ENCODE peak calls at places on chromosome 4, in six cellular contexts. S is cardiac muscle cell; W is AG10803; E is stimulated activated naive CD4-positive, alpha-beta T cell; C is activated T-cell treated with anti-CD3 and anti-CD28 coated beads, Interleukin-2, amount 50 U/mL, for 72 hours; T is HEK293T. Z is an unnamed sample.
A peak's percentile ranks its signal among the peaks of the same experiment; 100 is the strongest.

GRCh38 chr4:100870940-100871772 is 353.3 kb upstream of the EMCN start:
- DNase-seq in S (no peak), C (no peak), E (no peak), W (no peak), T (no peak), Z (no peak)

GRCh38 chr4:118927976-118928375 is 39.3 kb downstream of the SYNPO2 start:
- DNase-seq in S (peak; percentile 60), E (no peak), W (no peak), T (no peak), C (no peak), Z (peak; percentile 27)

GRCh38 chr4:40702137-40702799 is 47.5 kb upstream of the NSUN7 start:
- DNase-seq in W (no peak), E (no peak), T (no peak), S (no peak), C (no peak), Z (no peak)

GRCh38 chr4:109325698-109326097 is 23.2 kb upstream of the COL25A1 start:
- DNase-seq in T (no peak), C (no peak), E (no peak), W (no peak), S (no peak), Z (no peak)

GRCh38 chr4:5827108-5828004 is 65.5 kb downstream of the CRMP1 start:
- DNase-seq in S (peak; percentile 69), E (no peak), W (peak; percentile 55), C (no peak), T (no peak), Z (no peak)

GRCh38 chr4:13168326-13168725 is 315.8 kb downstream of the RAB28 start:
- DNase-seq in S (no peak), E (no peak), W (no peak), C (no peak), T (no peak), Z (no peak)

GRCh38 chr4:152784490-152785195 is 4.9 kb downstream of the ARFIP1 start:
- DNase-seq in T (peak; percentile 69), W (peak; percentile 83), C (no peak), E (no peak), S (peak; percentile 41), Z (peak; percentile 75)

GRCh38 chr4:48275247-48275646 is 5.6 kb upstream of the TEC start:
- DNase-seq in W (peak; percentile 17), C (peak; percentile 5), E (no peak), S (peak; percentile 54), T (no peak), Z (no peak)

GRCh38 chr4:98516042-98516440 is 142.4 kb downstream of the TSPAN5 start:
- DNase-seq in S (peak; percentile 84), E (no peak), W (peak; percentile 78), C (no peak), T (no peak), Z (no peak)

GRCh38 chr4:66613591-66613990 is 931.7 kb downstream of the CENPC start:
- DNase-seq in T (no peak), W (no peak), C (no peak), S (no peak), E (no peak), Z (no peak)

GRCh38 chr4:124854968-124855367 is 142.4 kb upstream of the ANKRD50 start:
- DNase-seq in W (peak; percentile 54), C (no peak), E (no peak), T (no peak), S (peak; percentile 21), Z (no peak)

GRCh38 chr4:87209696-87210095 is 10.7 kb downstream of the KLHL8 start:
- DNase-seq in E (peak; percentile 55), W (peak; percentile 56), T (no peak), C (peak; percentile 43), S (peak; percentile 56), Z (no peak)

GRCh38 chr4:7041851-7042696 is 1.1 kb upstream of the TADA2B start:
- DNase-seq in T (peak; percentile 51), E (peak; percentile 44), W (no peak), C (no peak), S (no peak), Z (peak; percentile 39)

GRCh38 chr4:133148690-133149363 is at the start of gene PCDH10:
- DNase-seq in W (peak; percentile 80), E (no peak), C (peak; percentile 70), S (peak; percentile 97), T (peak; percentile 84), Z (peak; percentile 97)

GRCh38 chr4:39166177-39166576 is 16.2 kb upstream of the WDR19 start:
- DNase-seq in C (no peak), T (no peak), E (no peak), S (no peak), W (no peak), Z (no peak)

GRCh38 chr4:147778942-147779341 is 47.1 kb downstream of the ARHGAP10 start:
- DNase-seq in T (no peak), S (no peak), E (no peak), W (no peak), C (no peak), Z (no peak)

GRCh38 chr4:6746721-6747689 is 31.0 kb downstream of the BLOC1S4 start:
- DNase-seq in S (peak; percentile 33), W (no peak), C (no peak), T (no peak), E (no peak), Z (no peak)

GRCh38 chr4:38574559-38575333 is 89.3 kb upstream of the KLF3 start:
- DNase-seq in E (no peak), S (no peak), W (no peak), T (no peak), C (no peak), Z (no peak)

GRCh38 chr4:112145820-112146813 is 863 bp downstream of the FAM241A start:
- DNase-seq in S (peak; percentile 54), E (peak; percentile 61), W (peak; percentile 36), C (peak; percentile 83), T (peak; percentile 51), Z (peak; percentile 17)

GRCh38 chr4:148445071-148445902 is 3.1 kb upstream of the NR3C2 start:
- DNase-seq in W (no peak), S (no peak), C (peak; percentile 66), T (peak; percentile 60), E (peak; percentile 88), Z (peak; percentile 31)

GRCh38 chr4:1207603-1208265 is 35.4 kb upstream of the SPON2 start:
- DNase-seq in T (no peak), W (peak; percentile 80), C (no peak), S (peak; percentile 89), E (no peak), Z (peak; percentile 22)

GRCh38 chr4:159106636-159107035 is 3.8 kb downstream of the RAPGEF2 start:
- DNase-seq in E (no peak), C (no peak), T (no peak), W (no peak), S (no peak), Z (no peak)

GRCh38 chr4:8084031-8084660 is 74.5 kb downstream of the ABLIM2 start:
- DNase-seq in E (no peak), T (no peak), C (no peak), W (no peak), S (no peak), Z (no peak)

Z was measured in BE2C.